ENCODE peak calls at places on chromosomes 5 and 9, in nine cellular contexts. V is HEK293T; A is effector memory CD8-positive, alpha-beta T cell; L is lower lobe of right lung; X is NK-92 treated with Interleukin-12 subunit alpha and Interleukin-12 subunit beta, amount 100 ng/mL, for 24 hours; P is activated CD4-positive, alpha-beta T cell treated with anti-CD3 and anti-CD28 coated beads, Interleukin-2, amount 10 ng/mL, durations not matched to agents 24 days and 14 days; F is CD4-positive, CD25-positive, alpha-beta regulatory T cell; H is anterior cingulate cortex; Q is T-helper 2 cell. O is an unnamed sample.

GRCh38 chr9:21558079-21558478 is 76.0 kb upstream of the IFNE start:
- DNase-seq in X (no peak), F (no peak), L (no peak), H (no peak), P (no peak), Q (no peak), V (no peak), A (no peak), O (no peak)

GRCh38 chr5:14728109-14728938 is 63.8 kb downstream of the OTULIN start:
- DNase-seq in Q (no peak), V (no peak), X (no peak), H (peak; percentile 84), P (no peak), L (no peak), A (no peak), F (no peak), O (peak; percentile 68)

GRCh38 chr5:78706825-78707224 is 58.3 kb upstream of the LHFPL2 start:
- DNase-seq in V (no peak), A (no peak), H (no peak), P (no peak), F (no peak), X (no peak), L (no peak), Q (no peak), O (no peak)

GRCh38 chr5:522899-523657 is 1.2 kb downstream of the SLC9A3 start:
- DNase-seq in A (no peak), F (no peak), H (no peak), L (no peak), V (peak; percentile 26), Q (no peak), X (no peak), P (no peak), O (no peak)

GRCh38 chr9:20085842-20086241 is 297.0 kb upstream of the SLC24A2 start:
- DNase-seq in A (no peak), F (no peak), Q (no peak), X (no peak), P (no peak), H (no peak), L (no peak), V (no peak), O (no peak)

GRCh38 chr5:171582849-171583248 is 163.4 kb downstream of the FGF18 start:
- DNase-seq in F (no peak), A (no peak), X (no peak), P (no peak), V (no peak), Q (no peak), H (no peak), L (no peak), O (no peak)

GRCh38 chr5:15249152-15249551 is 250.8 kb upstream of the FBXL7 start:
- DNase-seq in Q (no peak), X (no peak), F (no peak), V (no peak), H (no peak), A (no peak), L (no peak), P (no peak), O (no peak)

GRCh38 chr5:168047043-168047668 is 244.3 kb upstream of the WWC1 start:
- DNase-seq in F (no peak), P (peak; percentile 56), V (peak; percentile 38), H (no peak), A (no peak), L (no peak), Q (peak; percentile 14), X (peak; percentile 2), O (peak; percentile 3)

GRCh38 chr9:126095546-126096190 is 231.0 kb upstream of the MVB12B start:
- DNase-seq in X (no peak), V (no peak), H (no peak), P (no peak), F (no peak), Q (no peak), A (no peak), L (no peak), O (no peak)

GRCh38 chr9:4933177-4933576 is 51.9 kb upstream of the JAK2 start:
- DNase-seq in L (no peak), A (no peak), F (no peak), X (no peak), P (no peak), H (peak; percentile 2), V (no peak), Q (no peak), O (no peak)

GRCh38 chr9:134391319-134392231 is 65.3 kb downstream of the RXRA start:
- DNase-seq in H (no peak), A (peak; percentile 79), F (peak; percentile 78), L (no peak), X (no peak), Q (peak; percentile 97), V (no peak), P (peak; percentile 87), O (no peak)

GRCh38 chr5:77145666-77146065 is 58.6 kb upstream of the ZBED3 start:
- DNase-seq in F (no peak), A (no peak), P (no peak), L (no peak), X (no peak), Q (no peak), V (no peak), H (no peak), O (no peak)

GRCh38 chr5:131677115-131677514 is 42.1 kb upstream of the RAPGEF6 start:
- DNase-seq in A (no peak), Q (peak; percentile 44), F (no peak), L (no peak), X (no peak), P (no peak), H (no peak), V (no peak), O (no peak)

GRCh38 chr9:93671030-93671358 is 94.6 kb downstream of the PHF2 start:
- DNase-seq in A (no peak), P (no peak), L (no peak), Q (no peak), V (no peak), H (no peak), X (no peak), F (no peak), O (no peak)

GRCh38 chr9:130276955-130277354 is 11.4 kb downstream of the HMCN2 start:
- DNase-seq in P (no peak), H (no peak), A (no peak), X (no peak), V (no peak), F (no peak), Q (no peak), L (no peak), O (no peak)

GRCh38 chr5:14501353-14502162 is 80.0 kb upstream of the OTULINL start:
- DNase-seq in H (no peak), F (no peak), L (no peak), P (no peak), V (no peak), X (no peak), A (no peak), Q (no peak), O (no peak)

GRCh38 chr5:377326-377981 is 55.9 kb downstream of the AHRR start:
- DNase-seq in F (no peak), P (peak; percentile 55), V (no peak), A (no peak), H (no peak), X (no peak), Q (no peak), L (peak; percentile 28), O (no peak)

GRCh38 chr5:119031905-119032304 is 39.0 kb upstream of the DMXL1 start:
- DNase-seq in Q (peak; percentile 18), H (no peak), P (no peak), V (no peak), L (no peak), A (no peak), X (no peak), F (no peak), O (no peak)

GRCh38 chr5:1111727-1112289 is at the start of gene SLC12A7:
- DNase-seq in A (peak; percentile 51), V (peak; percentile 82), L (peak; percentile 79), H (no peak), Q (peak; percentile 71), X (no peak), P (peak; percentile 93), F (peak; percentile 65), O (peak; percentile 32)

O was measured in substantia nigra.